ENCODE peak calls at places on chromosome 15, in six cellular contexts. C is HCT116, X is HepG2, O is K562, N is GM12878, Z is H1. Y is an unnamed sample.

GRCh38 chr15:89104172-89104564 is 15.9 kb downstream of the ABHD2 start:
- DNase-seq in C (no peak), Z (no peak), O (no peak), X (no peak), N (no peak), Y (no peak)

GRCh38 chr15:56244237-56244810 is 645 bp upstream of the RFX7 start:
- DNase-seq in X (peak; percentile 82), C (no peak), N (no peak), Z (no peak), O (peak; percentile 46), Y (peak; percentile 67)

GRCh38 chr15:98967916-98968315 is 39.7 kb downstream of the PGPEP1L start:
- DNase-seq in Z (no peak), N (no peak), C (no peak), O (no peak), X (no peak), Y (no peak)

GRCh38 chr15:84883916-84884781 is at the start of gene SLC28A1:
- DNase-seq in C (no peak), O (no peak), X (peak; percentile 70), N (no peak), Z (no peak), Y (no peak)

GRCh38 chr15:65833501-65834220 is 35.6 kb upstream of the RAB11A start:
- DNase-seq in N (no peak), C (no peak), O (no peak), X (peak; percentile 29), Z (no peak), Y (no peak)

GRCh38 chr15:90845201-90845949 is 23.0 kb upstream of the FURIN start:
- DNase-seq in N (peak; percentile 50), Z (no peak), X (no peak), C (no peak), O (peak; percentile 49), Y (no peak)

GRCh38 chr15:69074011-69074842 is 59.7 kb downstream of the NOX5 start:
- DNase-seq in Z (peak; percentile 54), N (no peak), C (no peak), O (no peak), X (peak; percentile 20), Y (peak; percentile 72)

GRCh38 chr15:52677593-52677992 is 1.6 kb downstream of the ATOSA start:
- DNase-seq in X (no peak), C (no peak), Z (no peak), N (peak; percentile 46), O (no peak), Y (no peak)

GRCh38 chr15:31476411-31476810 is 149.8 kb downstream of the KLF13 start:
- DNase-seq in Z (no peak), C (no peak), X (no peak), N (no peak), O (no peak), Y (no peak)

GRCh38 chr15:25846377-25846776 is 16.8 kb downstream of the ATP10A start:
- DNase-seq in O (no peak), X (no peak), Z (no peak), C (no peak), N (no peak), Y (no peak)

GRCh38 chr15:48798319-48798718 is 12.6 kb downstream of the CEP152 start:
- DNase-seq in X (no peak), Z (no peak), C (no peak), N (no peak), O (no peak), Y (no peak)

GRCh38 chr15:44682211-44682610 is 18.7 kb upstream of the SPG11 start:
- DNase-seq in X (no peak), N (no peak), O (no peak), C (no peak), Z (no peak), Y (no peak)

GRCh38 chr15:37098468-37099320 is 1.7 kb downstream of the MEIS2 start:
- DNase-seq in Z (no peak), X (no peak), C (no peak), N (no peak), O (peak; percentile 26), Y (no peak)

GRCh38 chr15:28265334-28266019 is 56.5 kb downstream of the HERC2 start:
- DNase-seq in N (no peak), Z (no peak), O (no peak), X (no peak), C (no peak), Y (no peak)

GRCh38 chr15:88193415-88193814 is 63.1 kb downstream of the NTRK3 start:
- DNase-seq in O (peak; percentile 56), X (peak; percentile 4), N (no peak), Z (no peak), C (no peak), Y (peak; percentile 13)

GRCh38 chr15:42836251-42836650 is 84.3 kb downstream of the TTBK2 start:
- DNase-seq in X (no peak), O (no peak), C (no peak), Z (no peak), N (no peak), Y (no peak)

GRCh38 chr15:67241132-67241855 is 13.2 kb downstream of the AAGAB start:
- DNase-seq in O (no peak), Z (no peak), X (no peak), C (no peak), N (peak; percentile 80), Y (no peak)

GRCh38 chr15:100721758-100722550 is 119.6 kb downstream of the ASB7 start:
- DNase-seq in O (no peak), X (peak; percentile 91), Z (no peak), C (peak; percentile 97), N (no peak), Y (no peak)

GRCh38 chr15:83556068-83556467 is 97.9 kb upstream of the ADAMTSL3 start:
- DNase-seq in C (no peak), Z (no peak), N (no peak), O (no peak), X (no peak), Y (no peak)

GRCh38 chr15:72271895-72272212 is 500 bp downstream of the PARP6 start:
- DNase-seq in Z (no peak), X (no peak), O (peak; percentile 62), N (no peak), C (no peak), Y (no peak)

GRCh38 chr15:64536244-64536836 is 76.0 kb downstream of the ZNF609 start:
- DNase-seq in C (peak; percentile 79), Z (no peak), O (no peak), X (peak; percentile 85), N (no peak), Y (no peak)

GRCh38 chr15:92811514-92811913 is 88.6 kb upstream of the CHD2 start:
- DNase-seq in O (no peak), Z (no peak), N (no peak), C (no peak), X (peak; percentile 68), Y (no peak)

GRCh38 chr15:42919794-42920280 is 741 bp downstream of the TTBK2 start:
- DNase-seq in N (no peak), Z (no peak), C (no peak), X (peak; percentile 29), O (peak; percentile 22), Y (no peak)

GRCh38 chr15:45179221-45179985 is 8.4 kb downstream of the SHF start:
- DNase-seq in N (no peak), X (peak; percentile 48), C (peak; percentile 60), Z (no peak), O (peak; percentile 56), Y (no peak)

GRCh38 chr15:72970965-72971746 is 81.1 kb upstream of the NEO1 start:
- DNase-seq in C (no peak), O (no peak), X (no peak), Z (no peak), N (no peak), Y (no peak)

GRCh38 chr15:44573386-44573785 is 36.4 kb downstream of the EIF3J start:
- DNase-seq in X (no peak), O (no peak), C (no peak), N (no peak), Z (no peak), Y (no peak)

GRCh38 chr15:31597466-31597865 is 270.8 kb downstream of the KLF13 start:
- DNase-seq in O (no peak), Z (no peak), N (no peak), X (no peak), C (no peak), Y (no peak)

DNA sequence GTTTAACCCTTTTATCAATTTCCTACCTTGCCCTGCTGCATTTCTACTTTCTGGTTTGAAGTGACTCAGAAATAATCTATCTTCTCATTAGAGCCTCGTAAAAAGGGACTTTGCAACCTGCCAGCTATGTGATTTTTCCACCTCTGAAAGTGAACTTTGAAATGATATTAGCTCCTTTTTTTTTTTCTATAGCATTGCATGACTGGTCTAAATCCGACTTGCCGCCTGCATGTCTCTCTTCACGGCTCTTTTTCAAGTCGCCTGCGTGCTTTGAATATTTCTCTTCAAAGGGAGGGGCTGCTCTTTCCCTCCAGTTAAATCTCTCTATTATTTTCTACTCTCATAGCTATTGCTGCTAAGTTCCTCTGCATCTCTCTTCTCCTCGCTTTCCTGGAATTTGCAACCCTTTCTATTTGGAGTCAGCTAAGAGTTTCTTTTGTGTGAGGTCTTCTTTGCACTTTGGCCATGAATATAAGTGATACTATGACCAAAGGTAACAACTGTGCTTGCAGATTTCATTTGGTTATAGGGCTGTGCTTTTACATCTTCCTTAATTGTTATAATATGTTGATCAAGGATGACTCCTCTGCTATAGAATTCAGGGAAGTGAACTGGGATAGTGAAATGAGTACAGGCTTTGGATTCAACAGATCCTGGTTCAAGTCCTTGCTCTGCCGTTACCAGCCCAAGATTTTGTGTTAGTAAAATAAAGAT is 541.1 kb downstream of the AGBL1 start:
- DNase-seq in X (peak; percentile 2), Z (no peak), O (no peak), C (no peak), N (no peak), Y (no peak)
- TF ChIP-seq ZNF274 in X (no peak), Z (no peak), O (no peak), C (no peak), N (no peak), Y (no peak)

DNA sequence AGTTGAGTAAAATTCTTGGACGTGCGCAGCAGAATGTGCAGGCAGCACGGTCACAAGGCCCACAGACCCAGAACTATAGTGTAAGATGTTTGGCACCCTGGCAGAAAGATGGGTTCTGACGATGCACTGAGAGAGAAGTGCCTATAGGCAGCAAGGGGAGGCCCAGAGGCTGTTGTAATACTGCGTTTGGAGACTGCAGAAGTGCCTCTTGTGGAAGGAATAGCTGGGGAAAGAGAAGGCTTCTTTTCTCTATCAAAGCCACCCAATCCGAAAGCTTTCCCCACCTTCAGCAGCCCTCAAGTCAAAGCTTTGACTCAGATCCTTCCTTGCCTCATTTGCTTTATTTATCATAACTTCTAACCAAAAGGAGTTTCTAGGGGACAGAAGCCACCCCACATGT is 5.2 kb upstream of the SIN3A start:
- DNase-seq in C (no peak), N (no peak), O (no peak), Z (no peak), X (no peak), Y (no peak)
- H3K4me3 ChIP-seq in C (no peak overlapping the region), N (no peak overlapping the region), O (peak overlapping the region; percentile 75), Z (no peak overlapping the region), X (peak overlapping the region; percentile 93), Y (no peak overlapping the region)

GRCh38 chr15:97504031-97504430 is 456.5 kb upstream of the ARRDC4 start:
- DNase-seq in N (no peak), C (no peak), X (no peak), Z (no peak), O (no peak), Y (no peak)
- TF ChIP-seq ZNF274 in N (no peak), C (no peak), X (no peak), Z (no peak), O (no peak), Y (no peak)

GRCh38 chr15:32959077-32959476 is 235.4 kb downstream of the FMN1 start:
- DNase-seq in X (no peak), O (no peak), N (no peak), C (no peak), Z (no peak), Y (no peak)
- H3K4me3 ChIP-seq in X (no peak overlapping the region), O (no peak overlapping the region), N (no peak overlapping the region), C (no peak overlapping the region), Z (no peak overlapping the region), Y (no peak overlapping the region)

GRCh38 chr15:78906310-78906608 is 33.6 kb downstream of the MORF4L1 start:
- DNase-seq in Z (no peak), N (no peak), C (no peak), O (no peak), X (peak; percentile 30), Y (no peak)
- TF ChIP-seq ZNF274 in Z (no peak), N (no peak), C (no peak), O (no peak), X (no peak), Y (no peak)